ENCODE peak calls at places on chromosome 2, in seven cellular contexts. N, H, B, E, C, Q and F are unnamed samples.

GRCh38 chr2:149690825-149691224 is 103.2 kb upstream of the MMADHC start:
- DNase-seq in Q (no peak), E (no peak), C (no peak), B (no peak), N (no peak), H (no peak), F (no peak)

GRCh38 chr2:96105152-96105915 is 11.0 kb downstream of the ADRA2B start:
- DNase-seq in C (no peak), H (no peak), B (no peak), Q (no peak), N (no peak), E (no peak), F (no peak)

GRCh38 chr2:188983427-188984101 is 9.4 kb downstream of the COL3A1 start:
- DNase-seq in B (no peak), C (peak; percentile 78), H (peak; percentile 64), E (peak; percentile 41), N (no peak), Q (peak; percentile 33), F (no peak)

GRCh38 chr2:127651987-127652550 is 6.1 kb downstream of the GPR17 start:
- DNase-seq in N (no peak), E (no peak), H (peak; percentile 75), B (no peak), C (no peak), Q (no peak), F (no peak)

GRCh38 chr2:31886700-31887099 is 124.1 kb downstream of the MEMO1 start:
- DNase-seq in B (peak; percentile 50), C (no peak), E (peak; percentile 79), H (no peak), N (peak; percentile 52), Q (peak; percentile 25), F (no peak)

GRCh38 chr2:127641846-127642510 is 4.0 kb upstream of the GPR17 start:
- DNase-seq in B (no peak), Q (no peak), C (no peak), E (no peak), N (no peak), H (no peak), F (no peak)

GRCh38 chr2:239883326-239884050 is 141.7 kb downstream of the NDUFA10 start:
- DNase-seq in B (no peak), N (no peak), Q (no peak), C (no peak), E (no peak), H (no peak), F (no peak)

GRCh38 chr2:216109962-216110614 is 940 bp downstream of the XRCC5 start:
- DNase-seq in Q (peak; percentile 44), E (peak; percentile 44), C (peak; percentile 75), H (peak; percentile 71), N (peak; percentile 36), B (no peak), F (no peak)

GRCh38 chr2:95337829-95338228 is 40.7 kb downstream of the KCNIP3 start:
- DNase-seq in E (no peak), N (no peak), C (no peak), Q (no peak), B (no peak), H (no peak), F (no peak)

GRCh38 chr2:124973396-124973795 is 948.3 kb downstream of the CNTNAP5 start:
- DNase-seq in N (no peak), C (no peak), H (no peak), E (no peak), B (no peak), Q (no peak), F (no peak)

GRCh38 chr2:46460991-46461715 is 18.2 kb upstream of the TMEM247 start:
- DNase-seq in C (peak; percentile 65), H (peak; percentile 78), Q (peak; percentile 40), N (peak; percentile 76), B (peak; percentile 58), E (peak; percentile 56), F (peak; percentile 74)
- H3K4me3 ChIP-seq in C (no peak overlapping the region), H (no peak overlapping the region), Q (no peak overlapping the region), N (no peak overlapping the region), B (no peak overlapping the region), E (no peak overlapping the region), F (no peak overlapping the region)

GRCh38 chr2:122341007-122341406 is 585.6 kb downstream of the TSN start:
- DNase-seq in C (no peak), N (no peak), B (no peak), Q (peak; percentile 87), E (peak; percentile 6), H (peak; percentile 59), F (no peak)
- H3K4me3 ChIP-seq in C (no peak overlapping the region), N (no peak overlapping the region), B (no peak overlapping the region), Q (no peak overlapping the region), E (no peak overlapping the region), H (no peak overlapping the region), F (no peak overlapping the region)

DNA sequence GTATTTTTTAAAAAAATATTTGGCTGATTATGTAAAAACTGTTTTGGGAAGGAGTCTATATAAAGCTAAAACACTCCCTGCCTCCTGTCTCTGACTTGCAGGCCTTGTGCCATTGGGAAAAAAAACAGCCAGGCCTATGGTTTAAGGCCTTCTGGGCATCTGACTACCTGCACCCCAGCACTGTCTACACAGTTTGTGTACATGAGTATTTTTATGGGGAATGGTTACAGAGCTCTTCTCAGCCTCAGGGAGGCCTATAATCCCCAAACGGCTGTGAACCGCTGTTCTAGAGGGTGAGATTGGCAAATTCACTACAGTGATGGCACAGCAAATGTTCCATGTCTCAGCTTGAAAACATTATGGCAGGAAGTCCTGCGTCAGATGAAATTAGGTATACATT is 96.1 kb downstream of the LTBP1 start:
- DNase-seq in Q (no peak), C (no peak), N (no peak), B (no peak), E (no peak), H (no peak), F (no peak)
- H3K4me3 ChIP-seq in Q (no peak overlapping the region), C (no peak overlapping the region), N (no peak overlapping the region), B (no peak overlapping the region), E (no peak overlapping the region), H (no peak overlapping the region), F (no peak overlapping the region)

DNA sequence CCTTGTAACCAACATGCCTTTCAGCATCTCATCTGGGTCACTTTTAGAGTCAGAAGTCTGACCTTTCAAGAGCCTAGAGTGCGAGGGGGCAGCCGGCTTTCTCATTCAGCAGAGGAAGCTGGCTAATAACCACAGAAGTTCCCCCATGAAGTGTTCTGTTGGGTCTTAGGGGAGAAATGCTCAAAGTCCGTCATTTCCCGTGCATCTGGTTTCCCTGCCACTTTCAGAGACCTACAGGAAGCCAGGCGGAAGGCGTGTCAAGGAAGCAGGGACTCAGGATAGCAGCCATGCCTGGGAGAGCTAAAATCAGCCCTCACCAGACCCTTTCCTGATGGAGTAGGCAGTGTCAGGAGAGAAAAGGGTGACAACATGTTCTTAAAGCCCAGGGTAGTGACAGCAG is 301.8 kb upstream of the ID2 start:
- DNase-seq in N (no peak), E (no peak), C (no peak), Q (no peak), H (no peak), B (no peak), F (no peak)
- H3K4me3 ChIP-seq in N (no peak overlapping the region), E (no peak overlapping the region), C (no peak overlapping the region), Q (no peak overlapping the region), H (no peak overlapping the region), B (no peak overlapping the region), F (no peak overlapping the region)